ENCODE peak calls at places on chromosomes 11 and 22, in four cellular contexts. A, G, S and K are unnamed samples.

GRCh38 chr11:62400281-62400680 is 18.6 kb upstream of the SCGB1A1 start:
- DNase-seq in A (no peak), S (no peak), G (no peak), K (no peak)

GRCh38 chr11:12857572-12857971 is 151.5 kb upstream of the RASSF10 start:
- DNase-seq in A (no peak), S (no peak), G (no peak), K (no peak)

GRCh38 chr22:33451851-33452469 is 393.8 kb upstream of the SYN3 start:
- DNase-seq in A (no peak), S (no peak), G (no peak), K (no peak)

GRCh38 chr22:40637181-40638150 is 947 bp upstream of the MRTFA start:
- DNase-seq in A (peak), G (peak), S (no peak), K (no peak)

GRCh38 chr11:10263929-10264328 is 30.1 kb downstream of the SBF2 start:
- DNase-seq in A (no peak), G (no peak), S (peak), K (no peak)

GRCh38 chr22:46376096-46376495 is 40.6 kb downstream of the TRMU start:
- DNase-seq in G (no peak), A (no peak), S (no peak), K (no peak)

GRCh38 chr11:22162754-22163153 is 30.1 kb upstream of the ANO5 start:
- DNase-seq in G (no peak), A (no peak), S (no peak), K (no peak)

GRCh38 chr22:34902335-34902734 is 163.6 kb upstream of the ISX start:
- DNase-seq in G (no peak), A (no peak), S (no peak), K (no peak)

GRCh38 chr11:9687736-9688494 is 24.0 kb downstream of the SWAP70 start:
- DNase-seq in G (no peak), S (no peak), A (no peak), K (no peak)

GRCh38 chr11:133957926-133958325 is 1.2 kb upstream of the IGSF9B start:
- DNase-seq in A (no peak), S (no peak), G (no peak), K (no peak)

GRCh38 chr22:40709752-40710413 is 30.6 kb downstream of the MCHR1 start:
- DNase-seq in S (no peak), A (peak), G (peak), K (no peak)

GRCh38 chr11:43756575-43756974 is 76.0 kb downstream of the HSD17B12 start:
- DNase-seq in S (no peak), A (no peak), G (no peak), K (no peak)

GRCh38 chr11:19352072-19352735 is 111.5 kb upstream of the E2F8 start:
- DNase-seq in A (no peak), S (no peak), G (no peak), K (no peak)

GRCh38 chr11:72676874-72677341 is 2.7 kb upstream of the PDE2A start:
- DNase-seq in G (peak), S (no peak), A (peak), K (peak)

GRCh38 chr11:12031856-12032526 is 23.6 kb upstream of the DKK3 start:
- DNase-seq in G (no peak), A (no peak), S (no peak), K (no peak)

GRCh38 chr11:82960000-82960778 is 58.7 kb downstream of the DDIAS start:
- DNase-seq in A (no peak), S (no peak), G (no peak), K (no peak)

GRCh38 chr22:46044718-46045458 is 67.9 kb upstream of the WNT7B start:
- DNase-seq in G (peak), S (no peak), A (peak), K (no peak)

GRCh38 chr22:45451988-45452387 is 38.5 kb downstream of the RIBC2 start:
- DNase-seq in S (no peak), G (no peak), A (no peak), K (no peak)

GRCh38 chr11:88103337-88104206 is 71.7 kb downstream of the RAB38 start:
- DNase-seq in G (peak), S (no peak), A (no peak), K (peak)

GRCh38 chr11:95143106-95143681 is 53.5 kb downstream of the ENDOD1 start:
- DNase-seq in G (no peak), A (no peak), S (no peak), K (no peak)

GRCh38 chr11:27540051-27540450 is 33.5 kb upstream of the LIN7C start:
- DNase-seq in G (no peak), S (no peak), A (no peak), K (no peak)

GRCh38 chr22:31106001-31106571 is 1.3 kb downstream of the SELENOM start:
- DNase-seq in G (peak), A (no peak), S (no peak), K (no peak)

GRCh38 chr11:9906043-9906791 is 242.3 kb downstream of the SWAP70 start:
- DNase-seq in A (no peak), G (peak), S (peak), K (peak)

GRCh38 chr11:44607324-44607962 is 42.0 kb downstream of the CD82 start:
- DNase-seq in G (no peak), S (peak), A (no peak), K (peak)

GRCh38 chr11:80331694-80332093 is 890.9 kb upstream of the TENM4 start:
- DNase-seq in S (no peak), G (no peak), A (no peak), K (no peak)

GRCh38 chr11:117171648-117172051 is 6.9 kb upstream of the SIDT2 start:
- DNase-seq in S (no peak), G (no peak), A (no peak), K (no peak)

GRCh38 chr11:45769960-45770359 is 35.0 kb upstream of the SLC35C1 start:
- DNase-seq in A (no peak), S (no peak), G (no peak), K (no peak)

GRCh38 chr11:72629266-72629665 is 45.0 kb downstream of the PDE2A start:
- DNase-seq in S (no peak), G (no peak), A (peak), K (no peak)

GRCh38 chr11:46918087-46918751 is at the start of gene LRP4:
- DNase-seq in S (no peak), G (peak), A (peak), K (no peak)

GRCh38 chr11:46917109-46918086 is 952 bp downstream of the LRP4 start:
- DNase-seq in S (no peak), G (peak), A (no peak), K (no peak)

GRCh38 chr11:46914910-46915309 is 3.4 kb downstream of the LRP4 start:
- DNase-seq in G (no peak), A (no peak), S (no peak), K (no peak)

GRCh38 chr11:46916251-46916650 is 2.1 kb downstream of the LRP4 start:
- DNase-seq in G (no peak), A (no peak), S (no peak), K (no peak)

GRCh38 chr11:46916669-46917108 is 1.7 kb downstream of the LRP4 start:
- DNase-seq in A (peak), S (no peak), G (peak), K (peak)
- TF ChIP-seq CTCF in A (peak), S (peak), G (peak), K (no peak)

GRCh38 chr11:60838132-60838531 is 3.8 kb upstream of the CCDC86 start:
- DNase-seq in G (peak), S (no peak), A (no peak), K (no peak)
- TF ChIP-seq CTCF in G (peak), S (peak), A (peak), K (no peak)

GRCh38 chr11:23318670-23319069 is 458.4 kb upstream of the CCDC179 start:
- DNase-seq in A (no peak), G (no peak), S (no peak), K (no peak)

GRCh38 chr11:23311986-23312940 is 452.0 kb upstream of the CCDC179 start:
- DNase-seq in G (no peak), S (no peak), A (no peak), K (no peak)

GRCh38 chr11:23310276-23310675 is 450.0 kb upstream of the CCDC179 start:
- DNase-seq in A (no peak), S (no peak), G (no peak), K (no peak)

GRCh38 chr11:23314162-23314561 is 453.9 kb upstream of the CCDC179 start:
- DNase-seq in S (no peak), A (no peak), G (no peak), K (no peak)

GRCh38 chr11:23313001-23313400 is 452.7 kb upstream of the CCDC179 start:
- DNase-seq in A (no peak), G (no peak), S (no peak), K (no peak)
- TF ChIP-seq CTCF in A (no peak), G (no peak), S (no peak), K (no peak)

DNA sequence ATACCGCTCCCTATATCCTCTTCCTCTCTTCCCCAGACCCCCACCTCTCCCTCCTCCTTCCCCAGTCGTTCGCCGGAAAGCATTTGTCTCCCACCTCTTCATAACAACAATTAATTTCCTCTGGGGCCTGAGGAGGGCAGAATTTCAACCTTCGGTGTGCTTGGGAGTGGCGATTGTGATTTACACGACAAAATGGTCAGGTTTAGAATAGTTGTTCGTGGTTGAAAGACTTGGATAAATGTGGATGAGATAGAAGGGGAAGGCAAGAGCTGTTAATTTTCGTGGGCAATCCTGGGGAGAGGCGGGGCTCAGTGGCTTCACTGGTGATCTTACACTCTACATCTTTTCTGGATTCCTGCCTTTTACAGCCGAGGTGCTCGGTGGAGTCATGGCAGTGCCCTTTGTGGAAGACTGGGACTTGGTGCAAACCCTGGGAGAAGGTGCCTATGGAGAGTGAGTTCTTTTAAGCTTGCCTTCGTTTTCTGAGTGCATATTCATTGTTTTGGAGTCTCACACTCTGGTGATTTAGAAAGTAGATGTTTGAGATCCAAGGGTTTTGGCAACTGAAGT is 1.5 kb downstream of the CHEK1 start:
- DNase-seq in A (no peak), G (no peak), S (no peak), K (no peak)
- TF ChIP-seq CTCF in A (no peak), G (peak), S (peak), K (peak)

GRCh38 chr22:37818397-37819099 is 4.6 kb upstream of the GALR3 start:
- DNase-seq in S (no peak), G (peak), A (peak), K (no peak)

GRCh38 chr22:37820350-37820749 is 2.8 kb upstream of the GALR3 start:
- DNase-seq in S (no peak), G (no peak), A (no peak), K (no peak)

GRCh38 chr22:37816543-37817180 is 6.5 kb upstream of the GALR3 start:
- DNase-seq in G (no peak), A (no peak), S (no peak), K (no peak)

GRCh38 chr22:37817705-37818311 is 5.4 kb upstream of the GALR3 start:
- DNase-seq in S (no peak), G (peak), A (peak), K (peak)

GRCh38 chr22:37819100-37819433 is 4.1 kb upstream of the GALR3 start:
- DNase-seq in S (no peak), G (no peak), A (no peak), K (no peak)
- TF ChIP-seq CTCF in S (no peak), G (no peak), A (no peak), K (no peak)

GRCh38 chr11:130389315-130389935 is 39.0 kb downstream of the ADAMTS8 start:
- DNase-seq in S (no peak), A (peak), G (no peak), K (no peak)

GRCh38 chr11:130396965-130397364 is 31.4 kb downstream of the ADAMTS8 start:
- DNase-seq in S (no peak), A (no peak), G (no peak), K (no peak)

GRCh38 chr11:130388607-130389205 is 39.7 kb downstream of the ADAMTS8 start:
- DNase-seq in S (no peak), G (no peak), A (no peak), K (no peak)

GRCh38 chr11:130390071-130390758 is 38.2 kb downstream of the ADAMTS8 start:
- DNase-seq in S (no peak), G (no peak), A (no peak), K (peak)

DNA sequence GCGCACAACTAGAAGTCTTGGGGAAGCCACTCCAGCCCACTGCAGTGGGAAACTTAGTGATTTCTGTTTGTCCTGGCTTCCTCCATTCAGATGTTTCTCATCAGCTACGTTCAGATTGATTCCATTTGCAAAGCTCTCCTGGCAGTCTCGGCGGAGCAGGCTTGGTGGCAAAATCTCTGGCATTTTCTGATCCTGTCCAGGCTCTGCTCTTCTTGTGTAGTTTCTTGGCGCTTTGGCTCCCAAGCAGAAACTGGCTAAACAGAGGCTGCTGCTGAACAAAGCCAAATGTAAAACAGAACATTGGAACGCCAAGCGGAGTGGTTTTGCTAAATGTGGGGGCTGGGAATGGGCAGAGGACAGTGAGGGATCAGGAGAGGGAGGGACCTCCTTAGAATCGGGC is 36.7 kb downstream of the ADAMTS8 start:
- DNase-seq in A (no peak), G (no peak), S (no peak), K (no peak)
- TF ChIP-seq CTCF in A (no peak), G (no peak), S (no peak), K (no peak)

GRCh38 chr11:14907411-14908213 is 15.6 kb upstream of the CYP2R1 start:
- DNase-seq in S (no peak), G (peak), A (peak), K (peak)
- TF ChIP-seq CTCF in S (peak), G (peak), A (peak), K (peak)

DNA sequence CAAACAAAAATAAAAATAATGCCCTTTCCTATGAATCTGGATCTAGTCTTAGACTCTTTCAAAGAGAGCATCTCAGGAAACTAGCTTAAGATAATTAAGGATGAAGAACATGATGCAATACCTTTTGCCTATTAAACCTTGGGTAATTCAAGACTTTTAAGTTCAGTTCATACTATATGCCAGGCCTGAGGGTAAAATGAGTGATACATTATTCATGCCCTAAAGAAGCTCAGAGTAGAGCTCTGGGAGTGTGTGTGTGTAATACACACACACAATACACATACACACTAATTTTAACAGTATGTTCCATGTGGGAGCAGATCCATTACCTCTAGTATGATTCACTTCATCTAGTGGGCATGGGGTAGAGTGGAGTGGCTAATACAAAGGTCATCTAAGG is 651.4 kb upstream of the CHORDC1 start:
- DNase-seq in G (no peak), S (no peak), A (no peak), K (peak)
- TF ChIP-seq CTCF in G (no peak), S (no peak), A (no peak), K (no peak)

GRCh38 chr11:69018924-69019323 is 5.9 kb upstream of the MRGPRF start:
- DNase-seq in A (no peak), G (no peak), S (peak), K (no peak)
- TF ChIP-seq CTCF in A (no peak), G (no peak), S (no peak), K (no peak)

GRCh38 chr11:66006134-66006890 is 4.0 kb downstream of the BANF1 start:
- DNase-seq in G (peak), S (no peak), A (no peak), K (no peak)

GRCh38 chr11:66004186-66004585 is 1.9 kb downstream of the BANF1 start:
- DNase-seq in S (no peak), A (no peak), G (no peak), K (no peak)

GRCh38 chr11:66001941-66002647 is at the start of the genes BANF1 and EIF1AD:
- DNase-seq in G (peak), A (peak), S (peak), K (peak)

GRCh38 chr11:66003291-66003690 is 988 bp downstream of the BANF1 start:
- DNase-seq in S (no peak), A (no peak), G (no peak), K (no peak)

GRCh38 chr11:66002648-66003225 is 434 bp downstream of the BANF1 start:
- DNase-seq in G (peak), A (peak), S (no peak), K (peak)
- TF ChIP-seq CTCF in G (peak), A (peak), S (no peak), K (no peak)